ENCODE peak calls at places on chromosomes 11 and 22, in seven cellular contexts. One of them, this sample, is unnamed.

GRCh38 chr22:38881464-38881871 is 9.5 kb upstream of the CBX6 start:
- DNase-seq in foreskin fibroblast: peak
- DNase-seq in GM23338: no peak
- DNase-seq in body of pancreas: peak
- DNase-seq in H9: no peak
- DNase-seq in heart right ventricle: no peak
- DNase-seq in OCI-LY7: no peak
- DNase-seq in this sample: no peak

GRCh38 chr22:22556995-22557925 is 1.8 kb downstream of the PRAME start:
- DNase-seq in foreskin fibroblast: no peak
- DNase-seq in body of pancreas: no peak
- DNase-seq in OCI-LY7: no peak
- DNase-seq in H9: no peak
- DNase-seq in GM23338: no peak
- DNase-seq in heart right ventricle: no peak
- DNase-seq in this sample: no peak

GRCh38 chr11:78040691-78041379 is 17.8 kb upstream of the KCTD14 start:
- DNase-seq in heart right ventricle: no peak
- DNase-seq in body of pancreas: no peak
- DNase-seq in H9: peak
- DNase-seq in GM23338: peak
- DNase-seq in foreskin fibroblast: peak
- DNase-seq in OCI-LY7: no peak
- DNase-seq in this sample: no peak

GRCh38 chr11:43458486-43458885 is 99.8 kb downstream of the TTC17 start:
- DNase-seq in heart right ventricle: no peak
- DNase-seq in foreskin fibroblast: no peak
- DNase-seq in GM23338: no peak
- DNase-seq in H9: no peak
- DNase-seq in body of pancreas: no peak
- DNase-seq in OCI-LY7: no peak
- DNase-seq in this sample: no peak

GRCh38 chr22:39528080-39528661 is 4.4 kb downstream of the RPS19BP1 start:
- DNase-seq in foreskin fibroblast: peak
- DNase-seq in body of pancreas: no peak
- DNase-seq in GM23338: no peak
- DNase-seq in heart right ventricle: no peak
- DNase-seq in H9: no peak
- DNase-seq in OCI-LY7: no peak
- DNase-seq in this sample: peak

GRCh38 chr22:24119476-24119875 is 61.8 kb upstream of the SUSD2 start:
- DNase-seq in foreskin fibroblast: no peak
- DNase-seq in GM23338: no peak
- DNase-seq in OCI-LY7: no peak
- DNase-seq in body of pancreas: no peak
- DNase-seq in heart right ventricle: no peak
- DNase-seq in H9: no peak
- DNase-seq in this sample: no peak

GRCh38 chr11:11789735-11790369 is 51.9 kb upstream of the USP47 start:
- DNase-seq in heart right ventricle: no peak
- DNase-seq in GM23338: peak
- DNase-seq in OCI-LY7: peak
- DNase-seq in foreskin fibroblast: peak
- DNase-seq in body of pancreas: peak
- DNase-seq in H9: no peak
- DNase-seq in this sample: no peak

GRCh38 chr11:14884667-14885273 is 7.3 kb downstream of the CYP2R1 start:
- DNase-seq in foreskin fibroblast: no peak
- DNase-seq in GM23338: no peak
- DNase-seq in OCI-LY7: no peak
- DNase-seq in heart right ventricle: no peak
- DNase-seq in body of pancreas: no peak
- DNase-seq in H9: no peak
- DNase-seq in this sample: no peak

GRCh38 chr11:71495286-71496090 is 31.6 kb upstream of the KRTAP5-7 start:
- DNase-seq in GM23338: no peak
- DNase-seq in foreskin fibroblast: no peak
- DNase-seq in heart right ventricle: no peak
- DNase-seq in body of pancreas: no peak
- DNase-seq in H9: no peak
- DNase-seq in OCI-LY7: no peak
- DNase-seq in this sample: no peak

GRCh38 chr22:18988958-18989357 is 52.9 kb upstream of the PRODH start:
- DNase-seq in OCI-LY7: no peak
- DNase-seq in foreskin fibroblast: no peak
- DNase-seq in H9: no peak
- DNase-seq in body of pancreas: no peak
- DNase-seq in GM23338: no peak
- DNase-seq in heart right ventricle: no peak
- DNase-seq in this sample: no peak

GRCh38 chr11:61787928-61788491 is 4.4 kb downstream of the TMEM258 start:
- DNase-seq in H9: peak
- DNase-seq in heart right ventricle: no peak
- DNase-seq in OCI-LY7: peak
- DNase-seq in body of pancreas: peak
- DNase-seq in GM23338: peak
- DNase-seq in foreskin fibroblast: peak
- DNase-seq in this sample: peak

GRCh38 chr11:87422566-87422965 is 384.8 kb downstream of the TMEM135 start:
- DNase-seq in foreskin fibroblast: peak
- DNase-seq in H9: no peak
- DNase-seq in OCI-LY7: no peak
- DNase-seq in GM23338: no peak
- DNase-seq in body of pancreas: no peak
- DNase-seq in heart right ventricle: no peak
- DNase-seq in this sample: no peak

GRCh38 chr11:129247129-129247528 is 55.0 kb upstream of the ARHGAP32 start:
- DNase-seq in body of pancreas: no peak
- DNase-seq in foreskin fibroblast: peak
- DNase-seq in heart right ventricle: no peak
- DNase-seq in OCI-LY7: no peak
- DNase-seq in GM23338: no peak
- DNase-seq in H9: no peak
- DNase-seq in this sample: no peak

GRCh38 chr11:35662061-35662648 is 420 bp upstream of the TRIM44 start:
- DNase-seq in OCI-LY7: no peak
- DNase-seq in heart right ventricle: no peak
- DNase-seq in body of pancreas: peak
- DNase-seq in foreskin fibroblast: peak
- DNase-seq in H9: no peak
- DNase-seq in GM23338: no peak
- DNase-seq in this sample: peak

GRCh38 chr11:34585870-34586654 is 34.8 kb upstream of the EHF start:
- DNase-seq in body of pancreas: no peak
- DNase-seq in heart right ventricle: no peak
- DNase-seq in H9: no peak
- DNase-seq in OCI-LY7: peak
- DNase-seq in GM23338: peak
- DNase-seq in foreskin fibroblast: peak
- DNase-seq in this sample: peak

GRCh38 chr22:46707305-46707704 is 30.7 kb downstream of the CERK start:
- DNase-seq in GM23338: no peak
- DNase-seq in OCI-LY7: no peak
- DNase-seq in H9: no peak
- DNase-seq in foreskin fibroblast: no peak
- DNase-seq in heart right ventricle: no peak
- DNase-seq in body of pancreas: no peak
- DNase-seq in this sample: no peak

GRCh38 chr11:28679795-28680194 is 571.6 kb downstream of the METTL15 start:
- DNase-seq in heart right ventricle: no peak
- DNase-seq in body of pancreas: no peak
- DNase-seq in GM23338: no peak
- DNase-seq in OCI-LY7: no peak
- DNase-seq in H9: no peak
- DNase-seq in foreskin fibroblast: peak
- DNase-seq in this sample: no peak

GRCh38 chr11:123755344-123755743 is 1.0 kb upstream of the OR6X1 start:
- DNase-seq in foreskin fibroblast: no peak
- DNase-seq in heart right ventricle: no peak
- DNase-seq in body of pancreas: no peak
- DNase-seq in GM23338: no peak
- DNase-seq in H9: no peak
- DNase-seq in OCI-LY7: no peak
- DNase-seq in this sample: no peak

GRCh38 chr11:50098186-50098725 is 65.6 kb downstream of the OR4C45 start:
- DNase-seq in GM23338: no peak
- DNase-seq in body of pancreas: no peak
- DNase-seq in H9: no peak
- DNase-seq in foreskin fibroblast: no peak
- DNase-seq in OCI-LY7: no peak
- DNase-seq in heart right ventricle: no peak
- DNase-seq in this sample: no peak

GRCh38 chr11:89437317-89437716 is 53.9 kb downstream of the NOX4 start:
- DNase-seq in heart right ventricle: no peak
- DNase-seq in foreskin fibroblast: no peak
- DNase-seq in H9: peak
- DNase-seq in OCI-LY7: no peak
- DNase-seq in GM23338: peak
- DNase-seq in body of pancreas: no peak
- DNase-seq in this sample: no peak
- TF ChIP-seq CTCF in heart right ventricle: no peak
- TF ChIP-seq CTCF in foreskin fibroblast: no peak
- TF ChIP-seq CTCF in H9: peak
- TF ChIP-seq CTCF in OCI-LY7: no peak
- TF ChIP-seq CTCF in GM23338: peak
- TF ChIP-seq CTCF in body of pancreas: no peak
- TF ChIP-seq CTCF in this sample: no peak

GRCh38 chr22:37002633-37003032 is 16.6 kb downstream of the TST start:
- DNase-seq in GM23338: no peak
- DNase-seq in heart right ventricle: no peak
- DNase-seq in body of pancreas: no peak
- DNase-seq in foreskin fibroblast: no peak
- DNase-seq in H9: no peak
- DNase-seq in OCI-LY7: no peak
- DNase-seq in this sample: no peak

GRCh38 chr22:37000676-37001534 is 18.3 kb downstream of the TST start:
- DNase-seq in heart right ventricle: no peak
- DNase-seq in H9: no peak
- DNase-seq in foreskin fibroblast: no peak
- DNase-seq in body of pancreas: no peak
- DNase-seq in GM23338: no peak
- DNase-seq in OCI-LY7: no peak
- DNase-seq in this sample: no peak

GRCh38 chr22:36999463-36999862 is 19.8 kb downstream of the TST start:
- DNase-seq in OCI-LY7: no peak
- DNase-seq in heart right ventricle: no peak
- DNase-seq in H9: peak
- DNase-seq in foreskin fibroblast: no peak
- DNase-seq in body of pancreas: no peak
- DNase-seq in GM23338: no peak
- DNase-seq in this sample: no peak

GRCh38 chr22:37001826-37002225 is 17.4 kb downstream of the TST start:
- DNase-seq in H9: no peak
- DNase-seq in heart right ventricle: no peak
- DNase-seq in OCI-LY7: no peak
- DNase-seq in GM23338: no peak
- DNase-seq in body of pancreas: no peak
- DNase-seq in foreskin fibroblast: no peak
- DNase-seq in this sample: no peak

DNA sequence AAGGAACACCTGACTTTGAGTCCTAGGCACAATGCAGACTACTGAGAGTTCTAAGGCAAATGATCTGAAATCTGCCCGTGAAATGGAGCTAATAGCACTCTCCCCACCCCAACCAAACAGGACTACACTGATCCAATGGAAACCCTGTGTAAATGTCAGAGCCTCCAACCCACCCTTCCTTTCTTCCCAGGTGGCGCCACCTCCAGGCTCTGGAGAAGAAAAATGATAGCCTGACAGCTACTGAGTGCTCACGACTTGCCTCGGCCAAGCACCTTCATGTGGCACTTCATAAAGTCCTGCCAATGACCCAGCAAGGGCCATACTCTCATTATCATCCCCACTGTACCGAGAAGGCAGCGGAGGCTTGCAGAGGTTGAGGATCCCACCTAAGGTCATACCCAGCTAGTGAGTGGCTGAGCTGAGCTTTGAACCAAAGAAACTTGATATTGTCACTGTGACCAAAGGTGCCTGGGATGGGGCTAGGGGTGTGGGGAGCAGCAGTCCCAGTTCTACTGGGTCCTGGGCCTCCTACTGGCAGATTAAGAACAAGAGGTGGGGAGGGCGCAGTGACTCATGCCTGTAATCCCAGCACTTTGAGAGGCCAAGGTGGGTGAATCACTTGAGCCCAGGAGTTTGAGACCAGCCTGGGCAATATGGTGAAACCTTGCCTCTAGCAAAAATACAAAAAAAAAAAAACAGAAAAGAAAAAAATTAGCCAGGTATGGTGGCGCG is 20.5 kb downstream of the TST start:
- DNase-seq in GM23338: peak
- DNase-seq in H9: peak
- DNase-seq in heart right ventricle: no peak
- DNase-seq in OCI-LY7: no peak
- DNase-seq in foreskin fibroblast: peak
- DNase-seq in body of pancreas: no peak
- DNase-seq in this sample: no peak
- TF ChIP-seq CTCF in GM23338: peak
- TF ChIP-seq CTCF in H9: peak
- TF ChIP-seq CTCF in heart right ventricle: no peak
- TF ChIP-seq CTCF in OCI-LY7: peak
- TF ChIP-seq CTCF in foreskin fibroblast: no peak
- TF ChIP-seq CTCF in body of pancreas: no peak
- TF ChIP-seq CTCF in this sample: no peak

GRCh38 chr11:30487200-30487898 is 98.8 kb downstream of the MPPED2 start:
- DNase-seq in foreskin fibroblast: no peak
- DNase-seq in GM23338: no peak
- DNase-seq in OCI-LY7: no peak
- DNase-seq in heart right ventricle: no peak
- DNase-seq in body of pancreas: peak
- DNase-seq in H9: no peak
- DNase-seq in this sample: no peak
- TF ChIP-seq CTCF in foreskin fibroblast: no peak
- TF ChIP-seq CTCF in GM23338: no peak
- TF ChIP-seq CTCF in OCI-LY7: no peak
- TF ChIP-seq CTCF in heart right ventricle: no peak
- TF ChIP-seq CTCF in body of pancreas: no peak
- TF ChIP-seq CTCF in H9: no peak
- TF ChIP-seq CTCF in this sample: no peak

GRCh38 chr22:50271011-50271394 is 823 bp upstream of the MAPK11 start:
- DNase-seq in H9: no peak
- DNase-seq in OCI-LY7: no peak
- DNase-seq in GM23338: no peak
- DNase-seq in heart right ventricle: no peak
- DNase-seq in foreskin fibroblast: no peak
- DNase-seq in body of pancreas: no peak
- DNase-seq in this sample: no peak

GRCh38 chr22:50270302-50271010 is at the start of gene MAPK11:
- DNase-seq in GM23338: peak
- DNase-seq in body of pancreas: peak
- DNase-seq in OCI-LY7: peak
- DNase-seq in H9: peak
- DNase-seq in heart right ventricle: peak
- DNase-seq in foreskin fibroblast: peak
- DNase-seq in this sample: peak

GRCh38 chr22:50272103-50272782 is 2.1 kb upstream of the MAPK11 start:
- DNase-seq in OCI-LY7: no peak
- DNase-seq in GM23338: no peak
- DNase-seq in heart right ventricle: no peak
- DNase-seq in H9: no peak
- DNase-seq in foreskin fibroblast: peak
- DNase-seq in body of pancreas: no peak
- DNase-seq in this sample: no peak

GRCh38 chr22:50269573-50270301 is 443 bp downstream of the MAPK11 start:
- DNase-seq in foreskin fibroblast: peak
- DNase-seq in OCI-LY7: peak
- DNase-seq in heart right ventricle: peak
- DNase-seq in H9: no peak
- DNase-seq in GM23338: no peak
- DNase-seq in body of pancreas: no peak
- DNase-seq in this sample: peak

GRCh38 chr22:50271519-50271970 is 1.4 kb upstream of the MAPK11 start:
- DNase-seq in H9: peak
- DNase-seq in GM23338: peak
- DNase-seq in OCI-LY7: peak
- DNase-seq in body of pancreas: peak
- DNase-seq in heart right ventricle: peak
- DNase-seq in foreskin fibroblast: peak
- DNase-seq in this sample: peak
- TF ChIP-seq CTCF in H9: no peak
- TF ChIP-seq CTCF in GM23338: no peak
- TF ChIP-seq CTCF in OCI-LY7: peak
- TF ChIP-seq CTCF in body of pancreas: no peak
- TF ChIP-seq CTCF in heart right ventricle: peak
- TF ChIP-seq CTCF in foreskin fibroblast: no peak
- TF ChIP-seq CTCF in this sample: peak

This sample was measured in GM13976.